ENCODE peak calls at places on chromosome 19, in ten cellular contexts. R is CD4-positive, CD25-positive, alpha-beta regulatory T cell; B is breast epithelium; K is mucosa of gallbladder; T is hypothalamus; H is stimulated activated CD4-positive, alpha-beta T cell treated with anti-CD3 and anti-CD28 coated beads, Interleukin-12 subunit alpha, Interleukin-12 subunit beta, amount 100 ng/mL, for 4 hours; Y is NCI-H2081; W is nucleus accumbens; D is T-helper 1 cell; J is progenitor cell of endocrine pancreas. G is an unnamed sample.

GRCh38 chr19:40136818-40137217 is 46.1 kb upstream of the ZNF780A start:
- DNase-seq in R (no peak), B (no peak), K (no peak), T (no peak), H (no peak), Y (no peak), W (no peak), D (no peak), J (no peak), G (no peak)

GRCh38 chr19:54173951-54174817 is 1.2 kb upstream of the TMC4 start:
- DNase-seq in R (no peak), B (no peak), K (no peak), T (no peak), H (no peak), Y (no peak), W (no peak), D (no peak), J (no peak), G (no peak)

GRCh38 chr19:29378543-29379105 is 147.2 kb upstream of the VSTM2B start:
- DNase-seq in R (no peak), B (peak), K (peak), T (no peak), H (no peak), Y (no peak), W (no peak), D (no peak), J (peak), G (no peak)

GRCh38 chr19:17873661-17874422 is 2.1 kb downstream of the SLC5A5 start:
- DNase-seq in R (peak), B (no peak), K (no peak), T (no peak), H (peak), Y (no peak), W (no peak), D (peak), J (no peak), G (peak)

GRCh38 chr19:12838182-12838890 is at the start of gene MAST1:
- DNase-seq in R (peak), B (no peak), K (no peak), T (peak), H (peak), Y (peak), W (no peak), D (peak), J (peak), G (peak)

GRCh38 chr19:15456871-15457700 is 7.3 kb downstream of the RASAL3 start:
- DNase-seq in R (no peak), B (no peak), K (peak), T (no peak), H (no peak), Y (peak), W (no peak), D (no peak), J (no peak), G (no peak)

GRCh38 chr19:17658666-17659065 is 29.5 kb downstream of the UNC13A start:
- DNase-seq in R (no peak), B (no peak), K (no peak), T (no peak), H (no peak), Y (no peak), W (no peak), D (no peak), J (no peak), G (no peak)

GRCh38 chr19:3849092-3849491 is 19.7 kb downstream of the ZFR2 start:
- DNase-seq in R (peak), B (no peak), K (no peak), T (no peak), H (peak), Y (no peak), W (no peak), D (peak), J (no peak), G (peak)

G was measured in T47D.